ENCODE peak calls at places on chromosome 1, in eight cellular contexts. L is BE2C, I is stromal cell of bone marrow, G is HAP-1, W is T1000, A is hepatocyte, F is C1 segment of cervical spinal cord, P is KBM-7. U is an unnamed sample.

GRCh38 chr1:17675681-17676243 is 79.4 kb upstream of the ACTL8 start:
- DNase-seq in L (no peak), I (no peak), G (no peak), W (no peak), A (no peak), F (no peak), P (no peak), U (no peak)

GRCh38 chr1:91582431-91582921 is 81.8 kb downstream of the CDC7 start:
- DNase-seq in L (no peak), I (peak), G (no peak), W (peak), A (peak), F (no peak), P (peak), U (no peak)

GRCh38 chr1:53590581-53591515 is 131.6 kb downstream of the DMRTB1 start:
- DNase-seq in L (no peak), I (no peak), G (peak), W (no peak), A (peak), F (no peak), P (no peak), U (no peak)

GRCh38 chr1:147579532-147580199 is 38.4 kb downstream of the BCL9 start:
- DNase-seq in L (no peak), I (peak), G (no peak), W (no peak), A (peak), F (no peak), P (no peak), U (peak)

GRCh38 chr1:228830954-228831481 is 95.7 kb downstream of the RHOU start:
- DNase-seq in L (no peak), I (no peak), G (no peak), W (no peak), A (peak), F (no peak), P (no peak), U (peak)

GRCh38 chr1:12083766-12084165 is 20.7 kb downstream of the TNFRSF8 start:
- DNase-seq in L (no peak), I (no peak), G (no peak), W (no peak), A (no peak), F (no peak), P (no peak), U (no peak)

GRCh38 chr1:76153856-76154212 is 79.3 kb downstream of the ST6GALNAC3 start:
- DNase-seq in L (no peak), I (no peak), G (no peak), W (no peak), A (no peak), F (no peak), P (no peak), U (no peak)

GRCh38 chr1:182309631-182310351 is 81.8 kb downstream of the GLUL start:
- DNase-seq in L (no peak), I (no peak), G (peak), W (no peak), A (peak), F (no peak), P (no peak), U (no peak)

GRCh38 chr1:113792471-113792870 is 19.8 kb downstream of the RSBN1 start:
- DNase-seq in L (no peak), I (no peak), G (no peak), W (no peak), A (no peak), F (no peak), P (no peak), U (no peak)

GRCh38 chr1:170617595-170618215 is 46.2 kb upstream of the PRRX1 start:
- DNase-seq in L (no peak), I (no peak), G (no peak), W (no peak), A (no peak), F (no peak), P (no peak), U (no peak)

GRCh38 chr1:62689524-62689923 is 1.3 kb upstream of the DOCK7 start:
- DNase-seq in L (no peak), I (peak), G (no peak), W (no peak), A (peak), F (peak), P (no peak), U (no peak)

GRCh38 chr1:85319488-85319887 is 43.1 kb upstream of the BCL10 start:
- DNase-seq in L (no peak), I (no peak), G (no peak), W (no peak), A (no peak), F (no peak), P (no peak), U (no peak)

GRCh38 chr1:117565083-117565556 is 40.7 kb upstream of the TENT5C start:
- DNase-seq in L (no peak), I (no peak), G (no peak), W (no peak), A (no peak), F (no peak), P (no peak), U (no peak)